ENCODE peak calls at places on chromosome 11, in six cellular contexts. N is Peyer's patch, M is HFF-Myc, W is psoas muscle, F is lower leg skin, G is neuronal stem cell. C is an unnamed sample.

GRCh38 chr11:126702987-126703386 is 297.6 kb downstream of the KIRREL3 start:
- DNase-seq in N (no peak), M (no peak), W (no peak), F (no peak), G (no peak), C (no peak)

GRCh38 chr11:126332221-126332711 is 23.2 kb upstream of the ST3GAL4 start:
- DNase-seq in N (peak), M (peak), W (peak), F (peak), G (no peak), C (peak)

GRCh38 chr11:107951105-107951504 is 22.9 kb downstream of the RAB39A start:
- DNase-seq in N (no peak), M (no peak), W (no peak), F (no peak), G (no peak), C (no peak)

GRCh38 chr11:11407738-11408084 is 54.7 kb upstream of the CSNK2A3 start:
- DNase-seq in N (no peak), M (no peak), W (no peak), F (no peak), G (no peak), C (no peak)

GRCh38 chr11:122248939-122249338 is 132.9 kb upstream of the BLID start:
- DNase-seq in N (no peak), M (no peak), W (no peak), F (no peak), G (no peak), C (no peak)

GRCh38 chr11:35615911-35616900 is 2.1 kb upstream of the FJX1 start:
- DNase-seq in N (no peak), M (no peak), W (no peak), F (no peak), G (peak), C (no peak)

GRCh38 chr11:10565493-10565892 is 3.0 kb downstream of the LYVE1 start:
- DNase-seq in N (no peak), M (no peak), W (no peak), F (no peak), G (no peak), C (no peak)

GRCh38 chr11:81802591-81802990 is 931.1 kb downstream of the FAM181B start:
- DNase-seq in N (no peak), M (no peak), W (no peak), F (no peak), G (no peak), C (no peak)

GRCh38 chr11:1236316-1237127 is 13.7 kb downstream of the MUC5B start:
- DNase-seq in N (no peak), M (no peak), W (peak), F (no peak), G (no peak), C (no peak)

GRCh38 chr11:67415501-67416304 is at the start of gene CARNS1:
- DNase-seq in N (no peak), M (no peak), W (no peak), F (no peak), G (no peak), C (no peak)

GRCh38 chr11:67417425-67417824 is 1.9 kb downstream of the CARNS1 start:
- DNase-seq in N (no peak), M (no peak), W (no peak), F (no peak), G (no peak), C (no peak)

GRCh38 chr11:67419330-67420049 is 4.0 kb downstream of the CARNS1 start:
- DNase-seq in N (no peak), M (no peak), W (no peak), F (no peak), G (no peak), C (no peak)

GRCh38 chr11:67418476-67419281 is 3.2 kb downstream of the CARNS1 start:
- DNase-seq in N (peak), M (no peak), W (peak), F (no peak), G (no peak), C (no peak)

DNA sequence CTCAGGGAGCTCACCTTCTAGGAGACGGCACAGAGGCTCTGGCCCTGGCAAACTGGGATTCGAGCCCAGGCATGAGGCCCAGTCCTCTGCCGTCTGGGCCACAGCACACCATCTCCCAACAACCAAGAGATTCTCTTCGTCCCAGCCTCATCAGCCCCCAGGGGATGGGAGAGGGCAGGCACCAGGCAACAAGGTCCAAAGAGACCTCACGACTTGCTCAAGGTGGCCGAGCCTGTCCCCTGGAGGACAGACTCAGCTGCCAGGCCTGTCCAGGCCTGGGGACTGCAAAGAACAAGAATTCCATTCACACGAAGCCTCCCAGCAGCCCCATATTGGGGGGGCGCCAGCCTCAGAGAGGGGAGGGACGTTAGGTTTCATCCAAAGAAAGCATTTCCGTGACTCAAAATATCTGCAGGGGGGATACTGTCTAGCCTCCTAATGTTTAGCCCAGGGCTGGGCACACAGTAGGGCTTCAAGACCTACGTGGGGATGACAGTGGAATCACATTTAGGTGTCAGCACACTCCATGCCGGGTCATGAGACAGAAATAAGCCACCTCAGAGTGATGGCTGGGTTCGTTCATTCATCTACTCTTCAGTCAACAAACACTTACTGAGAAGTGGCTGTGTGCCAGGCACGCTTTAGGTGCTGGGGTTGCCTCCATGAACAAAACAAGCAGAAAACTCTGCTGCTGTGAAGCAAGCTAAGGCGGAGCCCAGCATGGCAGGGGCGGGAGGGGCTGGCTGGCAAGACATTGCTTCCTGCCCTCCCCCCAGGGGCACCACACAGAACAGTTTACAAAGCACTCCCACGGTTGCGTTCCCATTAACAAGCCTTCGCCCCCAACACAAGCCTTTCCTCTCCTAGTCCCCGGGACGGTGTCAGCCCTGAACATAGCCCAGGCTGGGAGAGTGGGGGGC is 1.2 kb downstream of the CARNS1 start:
- DNase-seq in N (no peak), M (no peak), W (no peak), F (no peak), G (no peak), C (no peak)
- H3K4me3 ChIP-seq in N (no peak), M (no peak), W (peak), F (no peak), G (no peak), C (no peak)

DNA sequence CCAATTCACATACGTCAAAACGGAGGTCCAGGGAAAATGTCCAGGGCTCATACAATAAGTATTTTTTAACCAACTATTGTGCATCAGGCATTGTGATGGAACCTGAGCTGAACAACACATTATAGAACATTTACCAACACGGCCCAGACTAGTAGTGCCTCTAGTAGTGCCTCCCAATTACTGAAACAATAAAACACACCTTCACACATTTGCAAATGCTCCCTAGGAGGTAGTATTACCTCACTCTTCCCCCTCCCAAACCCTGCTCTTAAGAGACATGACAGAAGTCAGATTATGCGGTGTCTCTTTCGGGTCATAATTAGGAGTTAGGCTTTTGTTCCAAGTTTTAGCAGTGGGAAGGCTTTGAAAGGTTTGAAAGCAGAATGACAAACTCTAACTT is 61.1 kb downstream of the PAK1 start:
- DNase-seq in N (no peak), M (no peak), W (no peak), F (no peak), G (no peak), C (no peak)
- H3K4me3 ChIP-seq in N (no peak), M (no peak), W (no peak), F (no peak), G (no peak), C (no peak)

DNA sequence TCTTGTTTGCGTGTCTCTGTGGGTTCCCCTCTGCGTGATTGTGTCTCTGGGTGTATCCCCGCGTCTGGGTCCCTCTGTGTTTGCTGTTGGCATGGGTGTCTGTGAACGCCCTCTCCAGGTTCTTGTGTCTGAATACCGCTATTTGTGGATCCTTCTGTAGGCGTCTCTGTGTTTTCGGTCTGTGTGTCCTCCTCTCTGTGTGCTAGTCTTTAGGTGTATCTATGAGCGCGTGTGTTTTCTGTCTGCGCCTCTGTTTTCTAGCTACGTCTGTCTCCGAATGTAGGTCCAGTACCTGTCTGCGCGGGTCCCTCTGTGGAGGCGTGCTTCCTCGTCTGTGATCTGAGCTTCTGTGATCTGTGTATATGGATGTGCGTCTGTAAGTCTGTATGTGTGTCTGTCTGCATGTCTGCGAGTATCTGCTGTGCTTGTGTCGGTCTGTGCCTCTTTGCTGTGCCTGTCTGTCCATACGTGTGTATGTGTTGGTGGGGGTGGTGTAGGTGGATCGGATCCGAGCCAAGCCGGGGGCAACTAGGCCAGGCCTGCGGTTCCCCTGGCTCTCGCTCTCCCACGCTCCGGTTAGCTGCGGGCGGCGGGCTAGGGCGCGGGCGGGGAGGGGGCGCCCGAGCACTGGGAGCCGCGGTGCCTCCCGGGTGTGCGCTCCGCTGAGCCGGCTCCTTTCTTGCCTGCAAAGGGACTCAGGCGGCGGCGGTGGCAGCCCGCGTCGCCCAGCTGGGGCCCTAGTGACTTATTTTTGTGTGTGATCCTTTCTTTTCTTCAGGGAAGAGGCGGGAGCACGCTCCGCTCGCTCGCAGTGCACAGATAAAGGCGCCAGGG is 105.3 kb upstream of the E2F8 start:
- DNase-seq in N (no peak), M (no peak), W (peak), F (no peak), G (peak), C (no peak)
- H3K4me3 ChIP-seq in N (peak), M (no peak), W (peak), F (no peak), G (peak), C (no peak)

DNA sequence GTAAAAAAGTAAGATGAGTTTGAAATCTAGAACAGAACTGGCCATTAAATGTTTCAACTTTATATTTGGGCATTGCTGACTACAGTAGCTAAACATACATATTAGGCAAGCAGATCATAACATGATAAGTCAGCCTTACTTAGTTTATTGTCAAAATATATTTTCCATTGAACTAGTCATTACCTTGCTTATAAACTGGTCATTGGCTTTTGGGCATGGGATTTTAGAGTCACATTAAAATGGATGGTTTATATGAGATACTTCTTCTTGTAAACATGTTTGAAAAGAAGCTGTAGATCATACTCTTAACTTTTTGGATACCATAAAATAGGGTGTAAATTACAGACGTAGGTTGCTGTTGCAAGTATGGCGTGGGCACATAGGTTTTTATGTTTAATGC is 2.7 kb downstream of the HIPK3 start:
- DNase-seq in N (no peak), M (no peak), W (no peak), F (no peak), G (no peak), C (no peak)
- H3K4me3 ChIP-seq in N (no peak), M (peak), W (peak), F (no peak), G (peak), C (peak)